ENCODE peak calls at places on chromosome 12, in six cellular contexts. S, T, I, V, K and W are unnamed samples.

GRCh38 chr12:122964439-122965257 is 1.6 kb downstream of the ABCB9 start:
- DNase-seq in S (no peak), T (no peak), K (no peak), V (no peak), I (no peak), W (no peak)

GRCh38 chr12:106861984-106862894 is 87.8 kb downstream of the RIC8B start:
- DNase-seq in V (peak), I (no peak), T (peak), S (no peak), K (no peak), W (no peak)

GRCh38 chr12:39390752-39391151 is 52.2 kb downstream of the KIF21A start:
- DNase-seq in V (no peak), I (no peak), S (no peak), K (no peak), T (no peak), W (no peak)

GRCh38 chr12:119916111-119916510 is 39.0 kb upstream of the CIT start:
- DNase-seq in V (no peak), T (no peak), K (no peak), S (no peak), I (no peak), W (no peak)

GRCh38 chr12:4717806-4718205 is 2.4 kb upstream of the GALNT8 start:
- DNase-seq in V (no peak), S (no peak), K (no peak), I (no peak), T (no peak), W (no peak)

GRCh38 chr12:89212339-89212771 is 139.9 kb downstream of the DUSP6 start:
- DNase-seq in V (peak), K (no peak), T (no peak), S (no peak), I (no peak), W (peak)

GRCh38 chr12:75698052-75698451 is 186.6 kb upstream of the KRR1 start:
- DNase-seq in K (no peak), I (no peak), V (no peak), T (no peak), S (no peak), W (no peak)

GRCh38 chr12:85394809-85395208 is 114.8 kb downstream of the ALX1 start:
- DNase-seq in T (no peak), V (no peak), S (no peak), K (no peak), I (no peak), W (no peak)

GRCh38 chr12:108573310-108573709 is 10.9 kb downstream of the ISCU start:
- DNase-seq in T (no peak), I (no peak), S (no peak), V (no peak), K (no peak), W (no peak)

GRCh38 chr12:6614513-6615177 is 7.5 kb upstream of the CHD4 start:
- DNase-seq in I (no peak), T (no peak), S (no peak), V (no peak), K (no peak), W (no peak)

GRCh38 chr12:19846561-19846960 is 407.3 kb downstream of the AEBP2 start:
- DNase-seq in V (peak), T (no peak), I (no peak), S (no peak), K (no peak), W (no peak)

GRCh38 chr12:45208604-45209487 is 7.0 kb upstream of the ANO6 start:
- DNase-seq in V (peak), K (no peak), I (no peak), S (no peak), T (no peak), W (no peak)

GRCh38 chr12:52798003-52798670 is 2.2 kb upstream of the KRT3 start:
- DNase-seq in I (no peak), S (no peak), T (no peak), K (no peak), V (no peak), W (no peak)

GRCh38 chr12:93080994-93081809 is 152.1 kb upstream of the EEA1 start:
- DNase-seq in I (no peak), K (no peak), S (no peak), V (peak), T (no peak), W (no peak)

GRCh38 chr12:3341594-3341993 is 149.4 kb upstream of the PRMT8 start:
- DNase-seq in K (no peak), V (no peak), I (peak), T (no peak), S (no peak), W (no peak)

GRCh38 chr12:116484807-116485206 is 74.4 kb upstream of the MAP1LC3B2 start:
- DNase-seq in S (no peak), I (no peak), K (no peak), V (peak), T (no peak), W (no peak)

GRCh38 chr12:94750891-94751290 is 100.5 kb upstream of the TMCC3 start:
- DNase-seq in S (no peak), T (no peak), V (no peak), K (no peak), I (no peak), W (no peak)

GRCh38 chr12:109461846-109462766 is 15.0 kb downstream of the KCTD10 start:
- DNase-seq in S (no peak), I (no peak), T (peak), K (no peak), V (peak), W (peak)

GRCh38 chr12:131437706-131438210 is 273.1 kb upstream of the SFSWAP start:
- DNase-seq in V (no peak), T (no peak), S (no peak), K (no peak), I (no peak), W (no peak)

GRCh38 chr12:90124289-90124688 is 415.7 kb upstream of the ATP2B1 start:
- DNase-seq in T (no peak), K (no peak), I (no peak), V (no peak), S (no peak), W (no peak)

GRCh38 chr12:57815177-57816000 is 3.1 kb downstream of the AVIL start:
- DNase-seq in K (peak), S (no peak), I (peak), V (no peak), T (no peak), W (no peak)

GRCh38 chr12:95955549-95956159 is 12.5 kb downstream of the AMDHD1 start:
- DNase-seq in T (no peak), I (no peak), S (no peak), V (no peak), K (no peak), W (no peak)